ENCODE peak calls at places on chromosomes 16 and 17, in eight cellular contexts. One of them, this sample, is unnamed. For H3K9me3, the result is how much of the 10 kb centered on the place peaks cover.

GRCh38 chr17:41965694-41966375 is 760 bp upstream of the CNP start:
- DNase-seq in neural progenitor cell: peak
- DNase-seq in OCI-LY7: peak
- DNase-seq in HCT116: peak
- DNase-seq in SK-N-SH: peak
- DNase-seq in MM.1S: peak
- DNase-seq in GM23248: peak
- DNase-seq in hepatocyte: peak
- DNase-seq in this sample: peak

GRCh38 chr17:66272699-66273390 is 29.6 kb upstream of the PRKCA start:
- DNase-seq in neural progenitor cell: no peak
- DNase-seq in OCI-LY7: no peak
- DNase-seq in HCT116: no peak
- DNase-seq in SK-N-SH: no peak
- DNase-seq in MM.1S: no peak
- DNase-seq in GM23248: peak
- DNase-seq in hepatocyte: no peak
- DNase-seq in this sample: peak

GRCh38 chr16:87836844-87837581 is 32.3 kb downstream of the SLC7A5 start:
- DNase-seq in neural progenitor cell: peak
- DNase-seq in OCI-LY7: no peak
- DNase-seq in HCT116: no peak
- DNase-seq in SK-N-SH: no peak
- DNase-seq in MM.1S: no peak
- DNase-seq in GM23248: no peak
- DNase-seq in hepatocyte: no peak
- DNase-seq in this sample: no peak

GRCh38 chr17:34567665-34568064 is 11.7 kb upstream of the TMEM132E start:
- DNase-seq in neural progenitor cell: no peak
- DNase-seq in OCI-LY7: no peak
- DNase-seq in HCT116: no peak
- DNase-seq in SK-N-SH: no peak
- DNase-seq in MM.1S: no peak
- DNase-seq in GM23248: no peak
- DNase-seq in hepatocyte: peak
- DNase-seq in this sample: no peak

GRCh38 chr17:38341035-38341721 is 2.6 kb downstream of the GPR179 start:
- DNase-seq in neural progenitor cell: peak
- DNase-seq in OCI-LY7: no peak
- DNase-seq in HCT116: no peak
- DNase-seq in SK-N-SH: peak
- DNase-seq in MM.1S: no peak
- DNase-seq in GM23248: peak
- DNase-seq in hepatocyte: peak
- DNase-seq in this sample: no peak

GRCh38 chr17:7289256-7290032 is 5.0 kb downstream of the YBX2 start:
- DNase-seq in neural progenitor cell: no peak
- DNase-seq in OCI-LY7: no peak
- DNase-seq in HCT116: no peak
- DNase-seq in SK-N-SH: peak
- DNase-seq in MM.1S: no peak
- DNase-seq in GM23248: no peak
- DNase-seq in hepatocyte: no peak
- DNase-seq in this sample: no peak

GRCh38 chr16:54055864-54056263 is 230.7 kb downstream of the IRX3 start:
- DNase-seq in neural progenitor cell: no peak
- DNase-seq in OCI-LY7: no peak
- DNase-seq in HCT116: peak
- DNase-seq in SK-N-SH: no peak
- DNase-seq in MM.1S: no peak
- DNase-seq in GM23248: peak
- DNase-seq in hepatocyte: no peak
- DNase-seq in this sample: peak

GRCh38 chr17:44533533-44534246 is 23.6 kb upstream of the FZD2 start:
- DNase-seq in neural progenitor cell: peak
- DNase-seq in OCI-LY7: peak
- DNase-seq in HCT116: peak
- DNase-seq in SK-N-SH: peak
- DNase-seq in MM.1S: peak
- DNase-seq in GM23248: peak
- DNase-seq in hepatocyte: peak
- DNase-seq in this sample: peak

GRCh38 chr17:10574324-10574723 is 24.9 kb upstream of the MYH2 start:
- DNase-seq in neural progenitor cell: no peak
- DNase-seq in OCI-LY7: no peak
- DNase-seq in HCT116: no peak
- DNase-seq in SK-N-SH: no peak
- DNase-seq in MM.1S: no peak
- DNase-seq in GM23248: no peak
- DNase-seq in hepatocyte: no peak
- DNase-seq in this sample: no peak

GRCh38 chr17:43740541-43740940 is 18.1 kb downstream of the SOST start:
- DNase-seq in neural progenitor cell: no peak
- DNase-seq in OCI-LY7: no peak
- DNase-seq in HCT116: no peak
- DNase-seq in SK-N-SH: no peak
- DNase-seq in MM.1S: no peak
- DNase-seq in GM23248: peak
- DNase-seq in hepatocyte: no peak
- DNase-seq in this sample: peak

GRCh38 chr17:9230346-9230745 is 209.0 kb downstream of the NTN1 start:
- DNase-seq in neural progenitor cell: no peak
- DNase-seq in OCI-LY7: no peak
- DNase-seq in HCT116: no peak
- DNase-seq in SK-N-SH: peak
- DNase-seq in MM.1S: no peak
- DNase-seq in GM23248: peak
- DNase-seq in hepatocyte: no peak
- DNase-seq in this sample: no peak

GRCh38 chr17:1137465-1137894 is 42.3 kb downstream of the ABR start:
- DNase-seq in neural progenitor cell: no peak
- DNase-seq in OCI-LY7: no peak
- DNase-seq in HCT116: peak
- DNase-seq in SK-N-SH: no peak
- DNase-seq in MM.1S: peak
- DNase-seq in GM23248: no peak
- DNase-seq in hepatocyte: no peak
- DNase-seq in this sample: no peak

GRCh38 chr16:55630774-55631173 is 25.0 kb upstream of the SLC6A2 start:
- DNase-seq in neural progenitor cell: no peak
- DNase-seq in OCI-LY7: no peak
- DNase-seq in HCT116: no peak
- DNase-seq in SK-N-SH: no peak
- DNase-seq in MM.1S: no peak
- DNase-seq in GM23248: no peak
- DNase-seq in hepatocyte: no peak
- DNase-seq in this sample: no peak

GRCh38 chr17:65074778-65075250 is 18.3 kb upstream of the GNA13 start:
- DNase-seq in neural progenitor cell: no peak
- DNase-seq in OCI-LY7: no peak
- DNase-seq in HCT116: no peak
- DNase-seq in SK-N-SH: peak
- DNase-seq in MM.1S: no peak
- DNase-seq in GM23248: no peak
- DNase-seq in hepatocyte: peak
- DNase-seq in this sample: no peak

GRCh38 chr16:2512920-2513404 is 790 bp upstream of the ATP6V0C start:
- DNase-seq in neural progenitor cell: peak
- DNase-seq in OCI-LY7: peak
- DNase-seq in HCT116: no peak
- DNase-seq in SK-N-SH: peak
- DNase-seq in MM.1S: peak
- DNase-seq in GM23248: no peak
- DNase-seq in hepatocyte: no peak
- DNase-seq in this sample: no peak

GRCh38 chr16:6709736-6710135 is 622.9 kb upstream of the RBFOX1 start:
- DNase-seq in neural progenitor cell: no peak
- DNase-seq in OCI-LY7: no peak
- DNase-seq in HCT116: no peak
- DNase-seq in SK-N-SH: no peak
- DNase-seq in MM.1S: no peak
- DNase-seq in GM23248: no peak
- DNase-seq in hepatocyte: no peak
- DNase-seq in this sample: no peak

GRCh38 chr17:7323731-7324437 is 5.3 kb downstream of the NEURL4 start:
- DNase-seq in neural progenitor cell: peak
- DNase-seq in OCI-LY7: peak
- DNase-seq in HCT116: no peak
- DNase-seq in SK-N-SH: peak
- DNase-seq in MM.1S: no peak
- DNase-seq in GM23248: peak
- DNase-seq in hepatocyte: peak
- DNase-seq in this sample: peak

GRCh38 chr17:29124931-29125270 is 55.3 kb downstream of the MYO18A start:
- DNase-seq in neural progenitor cell: no peak
- DNase-seq in OCI-LY7: no peak
- DNase-seq in HCT116: no peak
- DNase-seq in SK-N-SH: no peak
- DNase-seq in MM.1S: no peak
- DNase-seq in GM23248: no peak
- DNase-seq in hepatocyte: no peak
- DNase-seq in this sample: peak

DNA sequence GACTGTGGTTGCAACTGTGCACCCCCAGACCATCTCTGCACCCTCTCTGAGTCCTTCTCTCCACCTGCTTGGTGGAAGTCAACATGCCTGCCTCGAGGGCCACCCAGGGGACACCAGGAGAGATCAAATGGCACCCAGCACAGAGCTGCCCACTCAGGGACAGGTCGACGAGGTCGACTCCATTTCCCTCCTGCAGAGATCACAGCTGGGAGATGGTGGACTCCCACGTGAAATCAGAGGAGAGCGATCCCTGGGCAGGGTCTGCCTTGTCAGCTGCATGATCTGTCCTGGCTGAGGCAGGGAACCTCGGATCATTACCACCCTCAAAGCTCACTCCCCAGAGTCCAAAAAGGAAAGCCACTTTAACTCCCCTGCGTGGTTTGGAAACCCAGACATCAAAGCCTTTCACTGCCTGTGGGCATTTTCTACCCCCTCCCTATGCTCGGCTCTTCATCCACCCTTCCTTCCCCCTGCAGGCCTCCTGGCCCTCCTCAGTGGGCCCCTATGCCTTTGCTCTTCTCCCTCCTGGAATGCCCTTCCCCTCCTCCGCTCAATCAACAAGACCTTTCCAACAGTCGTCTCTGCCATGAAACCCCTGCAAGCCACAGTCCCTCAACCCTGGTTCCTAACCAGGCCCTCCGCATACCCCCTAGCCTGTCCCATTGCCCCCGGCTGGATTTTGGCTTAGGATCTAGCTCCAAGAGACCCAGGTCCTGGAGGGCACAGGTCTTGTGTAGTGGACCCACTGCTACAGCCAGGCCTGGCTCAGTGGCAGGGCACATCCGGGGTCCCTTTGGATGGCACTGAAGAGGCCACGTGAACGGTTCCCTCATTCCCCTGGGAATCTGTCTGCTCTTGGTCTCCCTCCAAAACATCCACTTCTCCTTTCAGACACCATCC is 103.8 kb upstream of the RPL38 start:
- DNase-seq in neural progenitor cell: no peak
- DNase-seq in OCI-LY7: no peak
- DNase-seq in HCT116: no peak
- DNase-seq in SK-N-SH: no peak
- DNase-seq in MM.1S: no peak
- DNase-seq in GM23248: no peak
- DNase-seq in hepatocyte: no peak
- DNase-seq in this sample: no peak
- H3K9me3 ChIP-seq in neural progenitor cell: under half
- H3K9me3 ChIP-seq in OCI-LY7: under half
- H3K9me3 ChIP-seq in HCT116: under half
- H3K9me3 ChIP-seq in SK-N-SH: under half
- H3K9me3 ChIP-seq in MM.1S: under half
- H3K9me3 ChIP-seq in GM23248: under half
- H3K9me3 ChIP-seq in hepatocyte: under half
- H3K9me3 ChIP-seq in this sample: under half

GRCh38 chr16:69814561-69814960 is 52.4 kb downstream of the WWP2 start:
- DNase-seq in neural progenitor cell: no peak
- DNase-seq in OCI-LY7: no peak
- DNase-seq in HCT116: no peak
- DNase-seq in SK-N-SH: no peak
- DNase-seq in MM.1S: no peak
- DNase-seq in GM23248: no peak
- DNase-seq in hepatocyte: peak
- DNase-seq in this sample: no peak
- H3K27ac ChIP-seq in neural progenitor cell: no peak
- H3K27ac ChIP-seq in OCI-LY7: no peak
- H3K27ac ChIP-seq in HCT116: no peak
- H3K27ac ChIP-seq in SK-N-SH: no peak
- H3K27ac ChIP-seq in MM.1S: no peak
- H3K27ac ChIP-seq in GM23248: no peak
- H3K27ac ChIP-seq in hepatocyte: peak
- H3K27ac ChIP-seq in this sample: no peak

DNA sequence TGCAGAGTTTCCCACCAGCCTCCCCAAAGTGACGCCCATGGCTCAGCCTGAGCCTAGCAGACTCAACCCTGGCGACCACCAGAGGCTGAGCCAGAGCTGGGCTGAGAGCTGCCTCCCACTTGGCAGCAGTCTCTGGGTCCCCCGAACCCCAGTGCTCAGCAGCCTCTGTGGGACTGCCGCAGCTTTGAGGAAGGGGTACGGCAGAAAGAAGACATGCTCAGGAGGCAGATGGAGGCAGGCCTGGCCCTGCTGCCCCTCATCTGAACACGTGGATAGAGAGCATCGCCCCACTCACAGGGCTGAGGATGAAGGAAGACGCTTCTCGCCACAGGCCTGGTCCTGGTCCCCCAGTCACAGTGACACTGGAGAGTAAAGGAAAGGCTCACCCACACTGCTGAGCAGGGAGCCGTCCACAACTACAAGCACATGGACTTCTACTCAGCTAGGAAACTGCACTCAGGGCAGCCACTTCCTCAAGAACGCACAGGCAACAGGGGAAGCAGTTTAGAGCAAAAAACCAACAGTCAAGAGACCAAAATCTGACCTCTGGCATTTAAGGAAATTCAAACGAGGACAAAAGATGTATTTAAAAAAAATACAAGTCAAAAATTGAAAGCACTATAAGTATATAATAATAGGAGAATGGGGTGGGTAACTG is 45.2 kb upstream of the GSG1L start:
- DNase-seq in neural progenitor cell: no peak
- DNase-seq in OCI-LY7: no peak
- DNase-seq in HCT116: no peak
- DNase-seq in SK-N-SH: no peak
- DNase-seq in MM.1S: no peak
- DNase-seq in GM23248: no peak
- DNase-seq in hepatocyte: no peak
- DNase-seq in this sample: no peak
- TF ChIP-seq EZH2phosphoT487 in neural progenitor cell: no peak
- TF ChIP-seq EZH2phosphoT487 in OCI-LY7: no peak
- TF ChIP-seq EZH2phosphoT487 in HCT116: no peak
- TF ChIP-seq EZH2phosphoT487 in SK-N-SH: no peak
- TF ChIP-seq EZH2phosphoT487 in MM.1S: no peak
- TF ChIP-seq EZH2phosphoT487 in GM23248: no peak
- TF ChIP-seq EZH2phosphoT487 in hepatocyte: no peak
- TF ChIP-seq EZH2phosphoT487 in this sample: no peak

GRCh38 chr16:31785126-31785525 is 88.5 kb upstream of the ZNF267 start:
- DNase-seq in neural progenitor cell: no peak
- DNase-seq in OCI-LY7: no peak
- DNase-seq in HCT116: no peak
- DNase-seq in SK-N-SH: no peak
- DNase-seq in MM.1S: no peak
- DNase-seq in GM23248: no peak
- DNase-seq in hepatocyte: no peak
- DNase-seq in this sample: no peak
- H3K9me3 ChIP-seq in neural progenitor cell: under half
- H3K9me3 ChIP-seq in OCI-LY7: under half
- H3K9me3 ChIP-seq in HCT116: under half
- H3K9me3 ChIP-seq in SK-N-SH: under half
- H3K9me3 ChIP-seq in MM.1S: under half
- H3K9me3 ChIP-seq in GM23248: under half
- H3K9me3 ChIP-seq in hepatocyte: under half
- H3K9me3 ChIP-seq in this sample: under half